ENCODE peak calls at places on chromosomes 3 and 15, in eight cellular contexts. One of them, this sample, is unnamed. For H3K27me3 and H3K4me1, the result is how much of the 10 kb centered on the place peaks cover.

GRCh38 chr3:77524467-77524866 is 484.6 kb downstream of the ROBO2 start:
- DNase-seq in HepG2: no peak
- DNase-seq in CD8-positive, alpha-beta T cell: no peak
- DNase-seq in IMR-90: no peak
- DNase-seq in neural progenitor cell: peak
- DNase-seq in neuronal stem cell: no peak
- DNase-seq in H9: no peak
- DNase-seq in left lung: no peak
- DNase-seq in this sample: peak

GRCh38 chr3:82293867-82294266 is 532.4 kb upstream of the GBE1 start:
- DNase-seq in CD8-positive, alpha-beta T cell: no peak
- DNase-seq in IMR-90: no peak
- DNase-seq in neuronal stem cell: no peak
- DNase-seq in left lung: no peak
- DNase-seq in neural progenitor cell: no peak
- DNase-seq in H9: no peak
- DNase-seq in HepG2: no peak
- DNase-seq in this sample: no peak

GRCh38 chr15:89494006-89494405 is 2.4 kb downstream of the RHCG start:
- DNase-seq in neural progenitor cell: no peak
- DNase-seq in IMR-90: no peak
- DNase-seq in left lung: no peak
- DNase-seq in HepG2: no peak
- DNase-seq in CD8-positive, alpha-beta T cell: no peak
- DNase-seq in neuronal stem cell: no peak
- DNase-seq in H9: no peak
- DNase-seq in this sample: no peak

GRCh38 chr3:166283856-166284255 is 446.6 kb upstream of the BCHE start:
- DNase-seq in neuronal stem cell: no peak
- DNase-seq in IMR-90: peak
- DNase-seq in neural progenitor cell: no peak
- DNase-seq in CD8-positive, alpha-beta T cell: no peak
- DNase-seq in left lung: no peak
- DNase-seq in HepG2: no peak
- DNase-seq in H9: no peak
- DNase-seq in this sample: no peak

GRCh38 chr3:67312205-67312604 is 314.1 kb downstream of the KBTBD8 start:
- DNase-seq in neural progenitor cell: no peak
- DNase-seq in H9: no peak
- DNase-seq in IMR-90: no peak
- DNase-seq in left lung: no peak
- DNase-seq in CD8-positive, alpha-beta T cell: no peak
- DNase-seq in neuronal stem cell: no peak
- DNase-seq in HepG2: no peak
- DNase-seq in this sample: no peak

GRCh38 chr15:68423359-68424028 is 8.5 kb downstream of the ITGA11 start:
- DNase-seq in neural progenitor cell: no peak
- DNase-seq in IMR-90: no peak
- DNase-seq in H9: no peak
- DNase-seq in left lung: no peak
- DNase-seq in neuronal stem cell: no peak
- DNase-seq in HepG2: no peak
- DNase-seq in CD8-positive, alpha-beta T cell: no peak
- DNase-seq in this sample: no peak

GRCh38 chr15:74983725-74984231 is 11.6 kb upstream of the SCAMP5 start:
- DNase-seq in neural progenitor cell: no peak
- DNase-seq in IMR-90: no peak
- DNase-seq in left lung: no peak
- DNase-seq in HepG2: no peak
- DNase-seq in CD8-positive, alpha-beta T cell: no peak
- DNase-seq in H9: no peak
- DNase-seq in neuronal stem cell: no peak
- DNase-seq in this sample: no peak

GRCh38 chr3:129230311-129231019 is 18.9 kb upstream of the COPG1 start:
- DNase-seq in IMR-90: peak
- DNase-seq in neural progenitor cell: no peak
- DNase-seq in CD8-positive, alpha-beta T cell: no peak
- DNase-seq in neuronal stem cell: no peak
- DNase-seq in HepG2: peak
- DNase-seq in H9: no peak
- DNase-seq in left lung: no peak
- DNase-seq in this sample: no peak

GRCh38 chr3:156017636-156018035 is 102.7 kb upstream of the KCNAB1 start:
- DNase-seq in H9: no peak
- DNase-seq in left lung: no peak
- DNase-seq in HepG2: no peak
- DNase-seq in CD8-positive, alpha-beta T cell: no peak
- DNase-seq in IMR-90: no peak
- DNase-seq in neural progenitor cell: peak
- DNase-seq in neuronal stem cell: no peak
- DNase-seq in this sample: no peak

GRCh38 chr15:88897456-88898194 is 2.3 kb upstream of the HAPLN3 start:
- DNase-seq in IMR-90: peak
- DNase-seq in neural progenitor cell: peak
- DNase-seq in left lung: peak
- DNase-seq in H9: no peak
- DNase-seq in neuronal stem cell: no peak
- DNase-seq in HepG2: peak
- DNase-seq in CD8-positive, alpha-beta T cell: peak
- DNase-seq in this sample: peak

GRCh38 chr3:122921791-122922651 is 105.5 kb downstream of the SEMA5B start:
- DNase-seq in CD8-positive, alpha-beta T cell: no peak
- DNase-seq in HepG2: peak
- DNase-seq in IMR-90: no peak
- DNase-seq in neuronal stem cell: peak
- DNase-seq in neural progenitor cell: peak
- DNase-seq in H9: peak
- DNase-seq in left lung: no peak
- DNase-seq in this sample: peak

GRCh38 chr3:195854628-195855300 is 43.0 kb upstream of the MUC4 start:
- DNase-seq in neuronal stem cell: no peak
- DNase-seq in left lung: peak
- DNase-seq in IMR-90: no peak
- DNase-seq in CD8-positive, alpha-beta T cell: no peak
- DNase-seq in HepG2: no peak
- DNase-seq in H9: no peak
- DNase-seq in neural progenitor cell: no peak
- DNase-seq in this sample: no peak
- H3K27me3 ChIP-seq in neuronal stem cell: under half
- H3K27me3 ChIP-seq in left lung: under half
- H3K27me3 ChIP-seq in IMR-90: under half
- H3K27me3 ChIP-seq in CD8-positive, alpha-beta T cell: under half
- H3K27me3 ChIP-seq in HepG2: under half
- H3K27me3 ChIP-seq in H9: under half
- H3K27me3 ChIP-seq in neural progenitor cell: under half
- H3K27me3 ChIP-seq in this sample: under half

DNA sequence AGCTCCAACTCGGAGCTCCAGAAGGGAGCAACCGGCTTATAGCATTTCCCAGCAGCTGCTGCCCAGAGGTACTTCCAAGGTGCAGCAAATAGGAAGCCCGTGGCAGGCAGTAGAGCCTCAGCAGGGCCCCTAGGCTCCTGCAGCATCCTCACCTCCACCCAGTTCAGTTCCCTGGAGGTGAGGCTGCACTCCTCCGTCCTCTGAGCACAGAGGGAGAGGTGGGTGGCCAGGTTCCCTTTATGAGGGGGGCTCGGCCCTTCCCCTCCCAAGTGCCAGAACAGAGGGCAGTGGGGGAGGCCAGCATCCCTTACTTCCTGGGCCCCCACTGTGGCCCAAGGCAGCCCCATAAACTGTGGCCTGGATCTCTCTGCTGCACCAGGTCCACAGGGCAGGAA is 150.2 kb downstream of the ATP10A start:
- DNase-seq in neuronal stem cell: no peak
- DNase-seq in H9: no peak
- DNase-seq in HepG2: no peak
- DNase-seq in CD8-positive, alpha-beta T cell: no peak
- DNase-seq in left lung: no peak
- DNase-seq in IMR-90: no peak
- DNase-seq in neural progenitor cell: no peak
- DNase-seq in this sample: no peak
- H3K4me1 ChIP-seq in neuronal stem cell: under half
- H3K4me1 ChIP-seq in H9: under half
- H3K4me1 ChIP-seq in HepG2: under half
- H3K4me1 ChIP-seq in CD8-positive, alpha-beta T cell: under half
- H3K4me1 ChIP-seq in left lung: under half
- H3K4me1 ChIP-seq in IMR-90: under half
- H3K4me1 ChIP-seq in neural progenitor cell: under half
- H3K4me1 ChIP-seq in this sample: under half

GRCh38 chr3:47579875-47580274 is 1.2 kb upstream of the CSPG5 start:
- DNase-seq in neuronal stem cell: no peak
- DNase-seq in IMR-90: no peak
- DNase-seq in H9: no peak
- DNase-seq in left lung: no peak
- DNase-seq in HepG2: no peak
- DNase-seq in CD8-positive, alpha-beta T cell: no peak
- DNase-seq in neural progenitor cell: no peak
- DNase-seq in this sample: no peak
- H3K27me3 ChIP-seq in neuronal stem cell: under half
- H3K27me3 ChIP-seq in IMR-90: under half
- H3K27me3 ChIP-seq in H9: under half
- H3K27me3 ChIP-seq in left lung: half or more
- H3K27me3 ChIP-seq in HepG2: under half
- H3K27me3 ChIP-seq in CD8-positive, alpha-beta T cell: under half
- H3K27me3 ChIP-seq in neural progenitor cell: half or more
- H3K27me3 ChIP-seq in this sample: under half

GRCh38 chr15:72970965-72971746 is 81.1 kb upstream of the NEO1 start:
- DNase-seq in CD8-positive, alpha-beta T cell: no peak
- DNase-seq in left lung: no peak
- DNase-seq in H9: no peak
- DNase-seq in HepG2: no peak
- DNase-seq in neuronal stem cell: no peak
- DNase-seq in neural progenitor cell: no peak
- DNase-seq in IMR-90: peak
- DNase-seq in this sample: no peak
- H3K4me1 ChIP-seq in CD8-positive, alpha-beta T cell: under half
- H3K4me1 ChIP-seq in left lung: under half
- H3K4me1 ChIP-seq in H9: under half
- H3K4me1 ChIP-seq in HepG2: under half
- H3K4me1 ChIP-seq in neuronal stem cell: under half
- H3K4me1 ChIP-seq in neural progenitor cell: under half
- H3K4me1 ChIP-seq in IMR-90: under half
- H3K4me1 ChIP-seq in this sample: under half

GRCh38 chr15:48644827-48645557 is 517 bp downstream of the FBN1 start:
- DNase-seq in IMR-90: peak
- DNase-seq in H9: peak
- DNase-seq in neuronal stem cell: peak
- DNase-seq in CD8-positive, alpha-beta T cell: no peak
- DNase-seq in HepG2: no peak
- DNase-seq in left lung: peak
- DNase-seq in neural progenitor cell: peak
- DNase-seq in this sample: peak
- H3K27me3 ChIP-seq in IMR-90: under half
- H3K27me3 ChIP-seq in H9: under half
- H3K27me3 ChIP-seq in neuronal stem cell: under half
- H3K27me3 ChIP-seq in CD8-positive, alpha-beta T cell: under half
- H3K27me3 ChIP-seq in HepG2: under half
- H3K27me3 ChIP-seq in left lung: under half
- H3K27me3 ChIP-seq in neural progenitor cell: under half
- H3K27me3 ChIP-seq in this sample: under half

GRCh38 chr3:134366928-134367352 is 7.3 kb downstream of the AMOTL2 start:
- DNase-seq in CD8-positive, alpha-beta T cell: no peak
- DNase-seq in H9: peak
- DNase-seq in HepG2: peak
- DNase-seq in neural progenitor cell: no peak
- DNase-seq in IMR-90: no peak
- DNase-seq in left lung: peak
- DNase-seq in neuronal stem cell: no peak
- DNase-seq in this sample: no peak
- H3K4me1 ChIP-seq in CD8-positive, alpha-beta T cell: under half
- H3K4me1 ChIP-seq in H9: under half
- H3K4me1 ChIP-seq in HepG2: half or more
- H3K4me1 ChIP-seq in neural progenitor cell: half or more
- H3K4me1 ChIP-seq in IMR-90: half or more
- H3K4me1 ChIP-seq in left lung: half or more
- H3K4me1 ChIP-seq in neuronal stem cell: under half
- H3K4me1 ChIP-seq in this sample: under half

DNA sequence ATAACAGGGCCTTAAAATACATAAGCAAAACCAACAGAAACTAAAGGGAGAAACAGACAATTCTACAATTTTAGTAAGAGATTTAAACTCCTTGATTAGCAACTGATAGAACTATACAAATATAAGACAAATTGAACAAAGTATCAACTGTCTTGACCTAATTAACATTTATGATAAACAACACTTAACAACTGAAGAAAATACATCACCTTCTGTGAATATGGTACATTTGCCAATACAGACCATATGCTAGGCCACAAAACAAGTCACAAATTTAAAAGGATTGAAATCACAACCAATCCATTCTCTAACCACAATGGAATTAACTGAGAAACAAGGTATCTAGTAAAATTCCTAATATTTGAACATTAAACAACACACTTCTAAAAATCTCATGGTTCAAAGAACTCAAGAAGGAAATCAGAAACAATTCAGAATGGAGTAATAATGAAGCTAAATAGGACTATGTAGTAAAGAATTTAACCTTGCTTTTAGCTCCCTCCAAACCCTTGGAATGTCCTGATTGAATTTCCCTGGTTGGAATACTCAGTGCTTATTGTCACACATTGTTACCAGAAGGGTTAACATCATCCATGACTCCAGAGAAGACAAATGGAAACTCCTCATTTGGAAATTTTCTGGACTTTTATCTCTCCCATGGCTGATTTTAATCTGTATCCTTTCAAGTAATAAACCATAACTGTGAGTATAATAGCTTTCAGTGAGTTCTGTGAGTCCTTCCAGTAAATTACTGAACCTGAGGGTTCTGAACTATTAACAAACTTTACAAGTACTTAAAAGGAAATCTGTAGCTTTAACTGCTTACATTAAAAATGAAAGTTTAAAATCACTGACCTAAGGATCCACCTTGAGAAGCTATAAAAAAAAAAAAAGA is 88.8 kb downstream of the DLG1 start:
- DNase-seq in neuronal stem cell: no peak
- DNase-seq in left lung: no peak
- DNase-seq in IMR-90: no peak
- DNase-seq in CD8-positive, alpha-beta T cell: no peak
- DNase-seq in neural progenitor cell: peak
- DNase-seq in HepG2: no peak
- DNase-seq in H9: no peak
- DNase-seq in this sample: no peak
- H3K27me3 ChIP-seq in neuronal stem cell: under half
- H3K27me3 ChIP-seq in left lung: under half
- H3K27me3 ChIP-seq in IMR-90: under half
- H3K27me3 ChIP-seq in CD8-positive, alpha-beta T cell: under half
- H3K27me3 ChIP-seq in neural progenitor cell: under half
- H3K27me3 ChIP-seq in HepG2: under half
- H3K27me3 ChIP-seq in H9: under half
- H3K27me3 ChIP-seq in this sample: under half

This sample was measured in HAP-1.